ENCODE peak calls at places on chromosome 7, in four cellular contexts. S is left colon, C is SJSA1, V is HEK293T. P is an unnamed sample.

GRCh38 chr7:2209146-2209960 is 23.4 kb downstream of the MAD1L1 start:
- DNase-seq in S (peak; percentile 38), C (peak; percentile 29), V (peak; percentile 70), P (peak; percentile 3)

GRCh38 chr7:122315507-122316466 is 11.2 kb upstream of the FEZF1 start:
- DNase-seq in S (no peak), C (no peak), V (no peak), P (no peak)

GRCh38 chr7:79590571-79591274 is 137.3 kb upstream of the MAGI2 start:
- DNase-seq in S (no peak), C (no peak), V (no peak), P (no peak)

GRCh38 chr7:66301249-66301648 is 96.1 kb downstream of the TPST1 start:
- DNase-seq in S (no peak), C (no peak), V (no peak), P (no peak)

GRCh38 chr7:47183896-47184629 is 397.8 kb downstream of the TNS3 start:
- DNase-seq in S (no peak), C (no peak), V (no peak), P (no peak)

GRCh38 chr7:105759670-105760548 is 116.5 kb downstream of the ATXN7L1 start:
- DNase-seq in S (no peak), C (no peak), V (peak; percentile 15), P (peak; percentile 14)

GRCh38 chr7:140230862-140231778 is 54.3 kb upstream of the KDM7A start:
- DNase-seq in S (peak; percentile 93), C (no peak), V (peak; percentile 88), P (no peak)

GRCh38 chr7:138666385-138666784 is 34.8 kb downstream of the SVOPL start:
- DNase-seq in S (no peak), C (no peak), V (no peak), P (peak; percentile 13)

GRCh38 chr7:17105701-17106100 is 192.8 kb upstream of the AHR start:
- DNase-seq in S (no peak), C (no peak), V (no peak), P (no peak)

GRCh38 chr7:120436487-120437060 is 163.6 kb downstream of the KCND2 start:
- DNase-seq in S (no peak), C (no peak), V (no peak), P (no peak)

GRCh38 chr7:108348913-108349312 is 107.3 kb downstream of the NRCAM start:
- DNase-seq in S (no peak), C (no peak), V (no peak), P (peak; percentile 2)

GRCh38 chr7:83611776-83612175 is 37.2 kb downstream of the SEMA3E start:
- DNase-seq in S (no peak), C (no peak), V (no peak), P (no peak)

GRCh38 chr7:41956712-41957111 is 253.8 kb upstream of the INHBA start:
- DNase-seq in S (no peak), C (no peak), V (no peak), P (no peak)

GRCh38 chr7:108003591-108003935 is 602 bp upstream of the LAMB1 start:
- DNase-seq in S (no peak), C (no peak), V (no peak), P (no peak)

GRCh38 chr7:71236488-71237179 is 104.7 kb downstream of the GALNT17 start:
- DNase-seq in S (no peak), C (no peak), V (no peak), P (no peak)

GRCh38 chr7:17947606-17948005 is 7.3 kb upstream of the SNX13 start:
- DNase-seq in S (no peak), C (no peak), V (no peak), P (no peak)

GRCh38 chr7:157124655-157125054 is 14.1 kb upstream of the UBE3C start:
- DNase-seq in S (no peak), C (no peak), V (no peak), P (no peak)

GRCh38 chr7:10974717-10975032 is 1.0 kb downstream of the PHF14 start:
- DNase-seq in S (no peak), C (no peak), V (no peak), P (no peak)

GRCh38 chr7:17206354-17206905 is 92.0 kb upstream of the AHR start:
- DNase-seq in S (no peak), C (no peak), V (no peak), P (no peak)

GRCh38 chr7:45700556-45700955 is 126.4 kb downstream of the ADCY1 start:
- DNase-seq in S (no peak), C (no peak), V (no peak), P (no peak)